ENCODE peak calls at places on chromosome 2, in four cellular contexts. W is esophagus squamous epithelium, U is tibial artery, O is right atrium auricular region. I is an unnamed sample. For H3K36me3, the result is how much of the 10 kb centered on the place peaks cover.

GRCh38 chr2:105804266-105804665 is 59.6 kb downstream of the NCK2 start:
- DNase-seq in W (no peak), U (no peak), O (no peak), I (no peak)

GRCh38 chr2:136085810-136086209 is 32.1 kb downstream of the CXCR4 start:
- DNase-seq in W (no peak), U (no peak), O (no peak), I (no peak)

GRCh38 chr2:182559623-182560022 is 132.8 kb upstream of the PDE1A start:
- DNase-seq in W (no peak), U (no peak), O (no peak), I (no peak)

GRCh38 chr2:190182071-190182524 is 119.6 kb upstream of the MSTN start:
- DNase-seq in W (no peak), U (no peak), O (no peak), I (no peak)

GRCh38 chr2:186603208-186603765 is 13.4 kb downstream of the ITGAV start:
- DNase-seq in W (no peak), U (no peak), O (no peak), I (no peak)

GRCh38 chr2:27807476-27807875 is 36.0 kb downstream of the MRPL33 start:
- DNase-seq in W (no peak), U (no peak), O (no peak), I (peak)

GRCh38 chr2:150495993-150496627 is 8.6 kb upstream of the RND3 start:
- DNase-seq in W (no peak), U (no peak), O (no peak), I (no peak)

GRCh38 chr2:20578895-20579825 is 71.7 kb downstream of the HS1BP3 start:
- DNase-seq in W (no peak), U (peak), O (peak), I (peak)

GRCh38 chr2:138503652-138504051 is 2.1 kb downstream of the SPOPL start:
- DNase-seq in W (no peak), U (no peak), O (no peak), I (no peak)

GRCh38 chr2:29443627-29444026 is 328.4 kb downstream of the CLIP4 start:
- DNase-seq in W (no peak), U (no peak), O (no peak), I (no peak)

GRCh38 chr2:54454548-54454921 is 1.6 kb upstream of the SPTBN1 start:
- DNase-seq in W (no peak), U (no peak), O (no peak), I (no peak)

GRCh38 chr2:105294046-105294445 is 35.5 kb downstream of the TGFBRAP1 start:
- DNase-seq in W (no peak), U (no peak), O (no peak), I (no peak)

GRCh38 chr2:1995987-1996386 is 251.7 kb upstream of the PXDN start:
- DNase-seq in W (no peak), U (no peak), O (no peak), I (no peak)

GRCh38 chr2:196962325-196962724 is 35.8 kb upstream of the PGAP1 start:
- DNase-seq in W (no peak), U (no peak), O (no peak), I (no peak)

GRCh38 chr2:63737085-63737701 is 104.5 kb upstream of the UGP2 start:
- DNase-seq in W (no peak), U (no peak), O (no peak), I (no peak)

GRCh38 chr2:153872311-153873061 is 764 bp downstream of the GALNT13 start:
- DNase-seq in W (no peak), U (no peak), O (no peak), I (no peak)

GRCh38 chr2:173272895-173273294 is 81.8 kb upstream of the CDCA7 start:
- DNase-seq in W (no peak), U (no peak), O (no peak), I (no peak)

GRCh38 chr2:43032248-43032893 is 194.0 kb downstream of the ZFP36L2 start:
- DNase-seq in W (no peak), U (peak), O (peak), I (no peak)

GRCh38 chr2:237870754-237871651 is 11.6 kb downstream of the RAMP1 start:
- DNase-seq in W (no peak), U (peak), O (peak), I (no peak)
- H3K4me3 ChIP-seq in W (no peak), U (no peak), O (no peak), I (no peak)

DNA sequence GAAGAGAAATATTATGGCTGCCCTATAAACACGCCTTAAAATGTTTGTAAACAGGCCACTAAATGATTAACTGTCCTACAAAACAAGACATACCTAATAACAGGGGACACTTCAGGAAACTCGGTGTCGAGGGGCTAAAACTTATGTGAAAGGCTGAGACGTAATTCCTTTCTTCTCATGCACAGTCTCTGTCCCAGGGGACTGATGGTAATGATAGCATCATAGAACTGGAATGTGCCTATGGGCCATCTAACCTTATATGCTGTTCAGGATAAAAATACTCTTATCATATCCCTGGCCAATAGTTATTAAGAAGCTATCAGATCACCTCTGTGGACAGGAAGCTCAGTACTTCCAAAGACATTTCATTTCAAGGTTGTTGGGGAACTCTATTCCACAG is 252.6 kb upstream of the RASGRP3 start:
- DNase-seq in W (no peak), U (no peak), O (no peak), I (no peak)
- H3K36me3 ChIP-seq in W (under half), U (under half), O (under half), I (under half)

GRCh38 chr2:25794544-25795276 is 83.6 kb downstream of the ASXL2 start:
- DNase-seq in W (no peak), U (no peak), O (no peak), I (no peak)
- H3K27ac ChIP-seq in W (no peak), U (no peak), O (no peak), I (no peak)

GRCh38 chr2:218979846-218980738 is 4.9 kb downstream of the FEV start:
- DNase-seq in W (no peak), U (peak), O (peak), I (peak)
- H3K4me3 ChIP-seq in W (peak), U (peak), O (peak), I (no peak)

DNA sequence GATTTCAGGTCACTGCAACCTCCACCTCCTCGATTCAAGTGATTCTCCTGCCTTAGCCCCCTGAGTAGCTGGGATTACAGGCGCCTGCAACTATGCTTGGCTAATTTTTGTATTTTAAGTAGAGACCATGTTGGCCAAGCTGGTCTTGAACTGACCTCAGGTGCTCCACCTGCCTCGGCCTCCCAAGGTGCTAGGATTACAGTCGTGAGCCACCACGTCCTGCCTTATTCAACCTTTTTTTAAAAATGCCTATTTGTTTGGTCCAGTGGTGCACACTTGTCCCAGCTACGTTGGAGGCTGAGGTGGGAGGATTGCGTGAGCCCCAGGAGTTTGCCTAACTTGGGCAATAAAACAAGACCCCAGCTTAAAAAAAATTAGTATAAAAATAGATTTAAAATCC is 43.3 kb downstream of the CYP20A1 start:
- DNase-seq in W (no peak), U (no peak), O (no peak), I (no peak)
- H3K36me3 ChIP-seq in W (under half), U (half or more), O (half or more), I (under half)

GRCh38 chr2:121755237-121756111 is at the start of gene TSN:
- DNase-seq in W (peak), U (peak), O (peak), I (peak)
- H3K27ac ChIP-seq in W (peak), U (peak), O (peak), I (peak)

GRCh38 chr2:170503563-170503962 is 211.6 kb upstream of the SP5 start:
- DNase-seq in W (no peak), U (no peak), O (no peak), I (no peak)
- H3K4me3 ChIP-seq in W (no peak), U (no peak), O (no peak), I (no peak)

GRCh38 chr2:12731701-12732280 is 15.1 kb downstream of the TRIB2 start:
- DNase-seq in W (no peak), U (no peak), O (no peak), I (no peak)
- H3K36me3 ChIP-seq in W (under half), U (under half), O (half or more), I (under half)

I was measured in aorta.